ENCODE peak calls at places on chromosomes 1 and 21, in six cellular contexts. P is neural progenitor cell; D is fibroblast of lung; C is mammary epithelial cell; I is CD8-positive, alpha-beta memory T cell; M is psoas muscle. X is an unnamed sample.

GRCh38 chr1:23763040-23763577 is 15.1 kb upstream of the PITHD1 start:
- DNase-seq in I (no peak), P (no peak), M (no peak), D (no peak), C (no peak), X (no peak)

GRCh38 chr1:233183226-233184020 is 112.1 kb downstream of the PCNX2 start:
- DNase-seq in I (no peak), P (peak; percentile 55), M (no peak), C (no peak), D (no peak), X (no peak)

GRCh38 chr21:35578350-35578782 is 482.0 kb downstream of the SETD4 start:
- DNase-seq in C (peak; percentile 92), D (peak; percentile 92), M (no peak), I (no peak), P (no peak), X (no peak)

GRCh38 chr1:212030936-212031528 is 4.3 kb downstream of the INTS7 start:
- DNase-seq in P (no peak), M (no peak), I (no peak), D (peak; percentile 87), C (peak; percentile 80), X (no peak)

GRCh38 chr1:178151831-178152230 is 57.9 kb downstream of the RASAL2 start:
- DNase-seq in M (no peak), C (peak; percentile 83), D (no peak), I (no peak), P (no peak), X (no peak)

GRCh38 chr1:231748744-231749143 is 122.2 kb downstream of the DISC1 start:
- DNase-seq in C (no peak), I (no peak), M (no peak), D (peak; percentile 14), P (no peak), X (no peak)

GRCh38 chr1:165257969-165258459 is 98.5 kb downstream of the LMX1A start:
- DNase-seq in I (no peak), C (peak; percentile 55), P (peak; percentile 78), M (peak; percentile 72), D (peak; percentile 36), X (peak; percentile 39)

GRCh38 chr21:24290151-24290833 is 1317.0 kb downstream of the MRPL39 start:
- DNase-seq in I (no peak), D (no peak), M (no peak), C (no peak), P (no peak), X (no peak)

GRCh38 chr21:36135391-36136094 is 664 bp downstream of the CBR3 start:
- DNase-seq in C (peak; percentile 86), M (peak; percentile 78), I (peak; percentile 37), D (peak; percentile 80), P (peak; percentile 66), X (peak; percentile 70)

GRCh38 chr1:165851034-165851658 is 23.7 kb downstream of the UCK2 start:
- DNase-seq in M (no peak), I (no peak), C (peak; percentile 92), P (no peak), D (peak; percentile 26), X (no peak)

GRCh38 chr1:87284456-87285240 is 44.0 kb upstream of the LMO4 start:
- DNase-seq in C (no peak), M (no peak), D (no peak), P (no peak), I (no peak), X (no peak)

GRCh38 chr1:182181167-182181572 is 119.7 kb upstream of the ZNF648 start:
- DNase-seq in C (peak; percentile 89), D (no peak), M (no peak), I (no peak), P (no peak), X (no peak)

GRCh38 chr1:41891403-41891896 is 27.3 kb downstream of the HIVEP3 start:
- DNase-seq in C (peak; percentile 55), P (peak; percentile 39), I (peak; percentile 20), D (peak; percentile 70), M (no peak), X (no peak)

GRCh38 chr1:26022994-26023393 is 1.4 kb downstream of the EXTL1 start:
- DNase-seq in D (no peak), P (no peak), M (no peak), C (no peak), I (no peak), X (no peak)

GRCh38 chr21:35743571-35743970 is 316.8 kb downstream of the SETD4 start:
- DNase-seq in C (peak; percentile 45), P (no peak), M (no peak), I (no peak), D (peak; percentile 21), X (no peak)

GRCh38 chr1:223401873-223402789 is 8.9 kb downstream of the CCDC185 start:
- DNase-seq in M (no peak), C (peak; percentile 79), D (peak; percentile 79), I (no peak), P (no peak), X (no peak)

GRCh38 chr1:90936731-90937130 is 85.1 kb downstream of the ZNF644 start:
- DNase-seq in M (no peak), P (no peak), D (no peak), C (no peak), I (no peak), X (no peak)
- H3K36me3 ChIP-seq in M (peaks cover 5% of the 10 kb centered on the region), P (peaks cover 23% of the 10 kb centered on the region), D (peaks cover 8% of the 10 kb centered on the region), C (peaks cover 8% of the 10 kb centered on the region), I (peaks cover 6% of the 10 kb centered on the region), X (no peaks in the 10 kb centered on the region)

GRCh38 chr1:8460132-8460544 is 142.2 kb downstream of the SLC45A1 start:
- DNase-seq in M (no peak), P (peak; percentile 79), D (no peak), C (no peak), I (no peak), X (no peak)
- H3K4me3 ChIP-seq in M (no peak overlapping the region), P (peak overlapping the region; percentile 13), D (no peak overlapping the region), C (no peak overlapping the region), I (no peak overlapping the region), X (no peak overlapping the region)

GRCh38 chr1:227756172-227756959 is 21.1 kb downstream of the SNAP47 start:
- DNase-seq in P (no peak), C (no peak), D (peak; percentile 59), M (no peak), I (no peak), X (no peak)
- H3K27ac ChIP-seq in P (no peak overlapping the region), C (no peak overlapping the region), D (no peak overlapping the region), M (peak overlapping the region; percentile 86), I (no peak overlapping the region), X (peak overlapping the region; percentile 48)

DNA sequence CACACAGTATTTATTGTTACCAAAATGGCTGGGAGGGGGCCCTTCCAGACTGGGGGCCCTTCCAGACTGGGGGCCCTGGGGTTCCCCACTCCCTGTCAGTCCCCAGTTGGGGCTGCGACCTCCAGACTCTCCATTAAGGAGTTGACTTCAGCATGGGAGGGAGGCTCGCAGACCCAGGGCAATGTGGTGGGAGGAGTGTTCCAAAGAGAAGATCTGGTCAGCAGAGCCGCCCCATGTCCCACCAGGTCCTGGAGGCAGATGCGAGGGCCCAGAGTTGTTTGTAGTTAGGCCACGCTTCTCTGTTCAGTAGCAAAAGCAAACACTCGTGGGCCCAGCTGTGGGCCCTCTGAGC is 285.5 kb downstream of the LRRC40 start:
- DNase-seq in D (no peak), I (no peak), P (no peak), M (no peak), C (no peak), X (no peak)
- H3K36me3 ChIP-seq in D (no peaks in the 10 kb centered on the region), I (no peaks in the 10 kb centered on the region), P (no peaks in the 10 kb centered on the region), M (no peaks in the 10 kb centered on the region), C (no peaks in the 10 kb centered on the region), X (no peaks in the 10 kb centered on the region)

GRCh38 chr1:195326325-195326724 is 1281.9 kb downstream of the KCNT2 start:
- DNase-seq in P (no peak), C (no peak), I (no peak), M (no peak), D (no peak), X (no peak)
- H3K4me3 ChIP-seq in P (no peak overlapping the region), C (no peak overlapping the region), I (no peak overlapping the region), M (no peak overlapping the region), D (no peak overlapping the region), X (no peak overlapping the region)

DNA sequence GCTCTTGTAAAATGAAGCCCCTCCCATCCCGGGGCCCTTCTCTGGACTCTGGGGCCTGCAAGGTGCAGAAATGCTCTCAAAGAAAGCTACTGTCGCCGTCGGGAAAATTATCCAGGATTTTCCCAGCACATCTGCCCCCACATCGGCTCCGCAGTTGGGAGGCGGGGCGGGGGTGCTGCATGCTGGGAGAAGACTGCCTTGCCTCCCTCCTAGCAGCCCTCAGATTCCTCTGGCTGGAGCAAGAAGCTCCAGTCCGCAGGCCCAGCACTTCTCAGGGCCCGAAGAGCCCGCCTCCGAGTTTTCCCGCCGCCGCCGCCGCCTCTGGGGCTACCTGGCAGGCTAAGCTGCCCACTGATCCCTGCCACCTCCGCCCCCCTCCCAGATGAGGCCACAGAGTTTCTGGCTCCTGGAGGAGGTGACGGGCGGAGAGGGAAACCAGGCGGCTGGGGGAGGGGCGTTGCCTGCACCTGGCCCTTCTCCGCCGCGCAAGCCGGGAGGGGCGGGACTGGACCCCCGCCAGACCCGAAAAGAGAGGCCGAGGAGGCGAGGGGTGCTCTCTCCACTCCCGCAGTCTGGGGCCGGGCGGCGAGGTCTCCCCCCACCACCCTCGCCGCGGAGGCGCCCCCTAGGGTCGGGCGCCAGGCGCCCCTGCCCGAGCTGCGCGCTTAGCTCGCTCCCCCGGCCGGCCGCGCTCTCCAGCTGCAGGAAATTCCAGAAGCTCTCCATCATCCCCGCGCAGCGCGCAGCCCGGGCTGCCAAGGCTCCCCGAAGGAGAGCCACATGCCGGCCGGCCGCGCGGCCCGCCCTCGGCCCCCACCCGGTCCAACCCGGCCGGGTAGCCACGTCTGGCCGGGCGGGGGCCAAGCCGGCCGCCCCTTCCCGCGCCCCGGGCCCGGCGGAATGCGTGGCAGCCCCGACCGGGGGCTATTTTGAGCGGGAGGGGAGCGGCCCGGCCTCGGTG is 28.8 kb downstream of the AHDC1 start:
- DNase-seq in D (peak; percentile 84), C (peak; percentile 68), I (no peak), M (peak; percentile 83), P (peak; percentile 94), X (no peak)
- H3K27ac ChIP-seq in D (peak overlapping the region; percentile 70), C (peak overlapping the region; percentile 20), I (no peak overlapping the region), M (peak overlapping the region; percentile 94), P (peak overlapping the region; percentile 96), X (peak overlapping the region; percentile 92)

DNA sequence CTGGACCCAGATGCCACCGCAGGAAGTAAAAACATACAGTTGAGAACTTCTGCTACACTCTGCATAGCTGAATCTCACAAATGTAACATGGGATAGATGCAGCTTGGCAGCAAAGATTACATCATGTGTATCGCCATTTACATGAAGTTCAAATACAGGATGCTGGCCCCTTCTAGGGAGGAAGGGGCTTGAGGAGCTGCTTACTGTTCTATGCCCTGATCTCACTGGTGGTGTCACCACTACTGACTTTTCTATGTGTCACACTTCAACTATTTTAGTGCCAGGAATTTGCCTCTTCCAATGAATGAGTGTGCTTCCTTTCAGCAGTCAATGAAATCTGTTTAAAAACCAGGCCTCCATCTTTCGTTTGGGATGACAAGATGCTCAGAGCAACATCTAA is 31.1 kb downstream of the MRAP start:
- DNase-seq in D (peak; percentile 8), M (no peak), P (no peak), I (no peak), C (no peak), X (no peak)
- H3K36me3 ChIP-seq in D (peaks cover 14% of the 10 kb centered on the region), M (no peaks in the 10 kb centered on the region), P (peaks cover 18% of the 10 kb centered on the region), I (peaks cover 28% of the 10 kb centered on the region), C (peaks cover 46% of the 10 kb centered on the region), X (peaks cover 14% of the 10 kb centered on the region)

DNA sequence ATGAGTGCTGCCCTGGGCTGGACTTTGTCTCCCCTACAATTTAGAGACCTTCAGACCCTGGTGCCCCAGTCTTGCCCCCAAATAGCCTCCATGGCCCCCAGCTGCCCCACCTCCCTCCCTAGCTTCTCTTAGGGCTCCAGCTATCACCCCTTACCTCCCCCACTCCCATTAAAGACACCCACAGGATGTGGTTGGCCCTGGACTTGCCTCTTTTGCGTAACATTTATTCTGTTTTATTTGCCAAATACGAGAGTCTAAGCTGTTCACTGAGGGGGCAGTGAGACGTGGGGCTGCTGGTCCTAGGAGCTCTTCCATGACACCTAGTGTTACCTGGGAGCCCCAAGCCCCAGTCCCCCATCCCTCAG is 4.5 kb downstream of the ZC3H12A start:
- DNase-seq in P (no peak), I (no peak), C (peak; percentile 82), D (peak; percentile 44), M (peak; percentile 12), X (no peak)
- H3K4me3 ChIP-seq in P (no peak overlapping the region), I (peak overlapping the region; percentile 99), C (peak overlapping the region; percentile 87), D (peak overlapping the region; percentile 83), M (peak overlapping the region; percentile 72), X (peak overlapping the region; percentile 87)

X was measured in breast epithelium.